ENCODE peak calls at places on chromosomes 13 and 19, in nine cellular contexts. R is uterus, I is A549, Q is GM12878, E is transverse colon, Z is endothelial cell of umbilical vein, P is tibial nerve, F is HCT116, N is NB4. A is an unnamed sample.
A peak's percentile ranks its signal among the peaks of the same experiment; 100 is the strongest.

GRCh38 chr13:63901630-63902029 is 2486.0 kb upstream of the PCDH20 start:
- DNase-seq in Q (no peak), R (no peak), N (no peak), P (no peak), I (no peak), F (no peak), Z (no peak), E (no peak), A (no peak)

GRCh38 chr19:43506629-43507028 is 2.1 kb upstream of the PHLDB3 start:
- DNase-seq in I (no peak), Z (no peak), R (no peak), E (no peak), F (no peak), Q (no peak), P (no peak), N (no peak), A (no peak)

GRCh38 chr19:13006431-13007281 is 11.4 kb downstream of the NFIX start:
- DNase-seq in R (peak; percentile 84), Q (no peak), N (no peak), I (no peak), F (no peak), P (no peak), Z (no peak), E (no peak), A (no peak)

GRCh38 chr19:7507884-7508283 is 8.0 kb upstream of the ZNF358 start:
- DNase-seq in Q (no peak), E (peak; percentile 86), I (peak; percentile 79), F (peak; percentile 90), P (peak; percentile 56), N (peak; percentile 69), Z (peak; percentile 80), R (no peak), A (peak; percentile 96)

GRCh38 chr19:16928916-16929315 is 40.1 kb downstream of the F2RL3 start:
- DNase-seq in I (no peak), N (no peak), Q (no peak), F (no peak), R (no peak), P (no peak), Z (no peak), E (no peak), A (no peak)

GRCh38 chr13:50526771-50527567 is 316.5 kb downstream of the DLEU7 start:
- DNase-seq in E (peak; percentile 13), I (no peak), R (no peak), P (no peak), Z (no peak), Q (no peak), N (no peak), F (no peak), A (no peak)

GRCh38 chr13:28037399-28037798 is 48.9 kb upstream of the URAD start:
- DNase-seq in R (no peak), N (peak; percentile 91), Q (no peak), I (no peak), F (peak; percentile 56), P (no peak), E (no peak), Z (no peak), A (peak; percentile 12)

GRCh38 chr13:71517004-71517403 is 350.0 kb downstream of the DACH1 start:
- DNase-seq in P (no peak), I (no peak), R (no peak), F (peak; percentile 3), E (no peak), Q (no peak), N (no peak), Z (peak; percentile 63), A (no peak)

GRCh38 chr19:45136507-45137178 is 24.1 kb downstream of the NKPD1 start:
- DNase-seq in I (no peak), Z (no peak), N (no peak), E (no peak), Q (no peak), P (no peak), F (no peak), R (no peak), A (no peak)

GRCh38 chr19:34838753-34839431 is 65.9 kb upstream of the ZNF599 start:
- DNase-seq in E (peak; percentile 31), N (peak; percentile 9), R (no peak), F (no peak), Q (no peak), I (no peak), P (no peak), Z (peak; percentile 21), A (no peak)

GRCh38 chr13:41962994-41963393 is 2.1 kb upstream of the VWA8 start:
- DNase-seq in F (no peak), R (no peak), E (no peak), I (no peak), Q (no peak), P (no peak), Z (no peak), N (no peak), A (no peak)

GRCh38 chr19:31639306-31639705 is 290.1 kb upstream of the TSHZ3 start:
- DNase-seq in Q (no peak), E (no peak), F (no peak), Z (no peak), N (peak; percentile 1), R (no peak), I (no peak), P (no peak), A (no peak)

GRCh38 chr19:51440846-51441409 is 17.3 kb downstream of the SIGLEC8 start:
- DNase-seq in N (peak; percentile 62), R (no peak), P (no peak), I (no peak), F (no peak), Q (no peak), Z (no peak), E (no peak), A (no peak)

GRCh38 chr19:39175564-39175963 is 21.2 kb upstream of the NCCRP1 start:
- DNase-seq in Q (no peak), F (no peak), I (no peak), Z (no peak), N (no peak), E (no peak), P (no peak), R (no peak), A (no peak)
- TF ChIP-seq POLR2A in Q (no peak), F (no peak), I (no peak), Z (no peak), N (no peak), E (no peak), P (no peak), R (no peak), A (no peak)

GRCh38 chr13:98432638-98433037 is 144.3 kb downstream of the STK24 start:
- DNase-seq in I (no peak), F (no peak), P (no peak), Q (no peak), R (no peak), Z (no peak), E (no peak), N (no peak), A (no peak)
- TF ChIP-seq POLR2A in I (no peak), F (no peak), P (no peak), Q (no peak), R (no peak), Z (no peak), E (no peak), N (no peak), A (no peak)

GRCh38 chr19:47498561-47498960 is 14.5 kb upstream of the KPTN start:
- DNase-seq in Q (no peak), I (no peak), F (no peak), E (no peak), P (no peak), Z (no peak), N (no peak), R (no peak), A (no peak)

GRCh38 chr19:47499371-47499770 is 15.4 kb upstream of the KPTN start:
- DNase-seq in Z (no peak), Q (no peak), E (no peak), F (no peak), R (no peak), I (no peak), P (no peak), N (no peak), A (no peak)

GRCh38 chr19:47495478-47496372 is 11.7 kb upstream of the KPTN start:
- DNase-seq in Z (no peak), R (no peak), I (no peak), N (no peak), E (no peak), Q (no peak), F (no peak), P (no peak), A (no peak)

GRCh38 chr19:47497821-47498520 is 14.0 kb upstream of the KPTN start:
- DNase-seq in F (no peak), Q (no peak), N (no peak), Z (no peak), P (no peak), I (no peak), R (no peak), E (no peak), A (no peak)

DNA sequence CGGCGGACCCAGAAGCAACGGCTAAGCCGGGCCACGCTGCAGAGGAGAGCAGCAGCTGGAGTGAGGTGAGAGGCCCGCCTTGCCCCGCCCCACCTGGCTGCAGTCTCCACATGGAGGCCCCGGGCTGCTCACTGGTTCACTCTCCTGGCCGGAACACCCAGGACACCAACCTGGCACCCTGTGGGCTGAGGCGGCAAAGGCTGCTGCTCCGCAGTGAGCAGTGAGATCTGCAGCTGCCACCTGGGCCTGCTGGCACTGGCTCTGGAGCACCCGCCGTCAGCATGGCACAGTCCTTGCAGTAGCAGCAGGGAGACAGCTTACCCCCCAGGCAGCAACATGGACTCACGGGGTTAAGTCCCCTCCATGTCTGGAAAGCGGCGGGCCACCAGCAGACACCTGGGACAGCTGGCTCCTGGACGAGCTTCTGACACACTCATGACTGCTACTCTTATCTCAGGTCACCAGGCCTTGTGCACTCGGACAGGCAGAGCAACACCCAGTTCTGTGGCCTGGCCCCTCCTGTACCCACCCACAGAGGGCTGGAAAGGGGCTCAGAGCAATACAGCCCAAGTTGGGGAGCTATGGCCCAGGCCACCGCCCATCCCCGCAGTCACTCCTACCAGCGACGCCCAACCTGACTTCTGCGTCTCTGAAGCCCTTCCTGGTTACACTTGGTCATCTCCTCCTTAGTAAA is 13.2 kb upstream of the KPTN start:
- DNase-seq in E (no peak), P (no peak), F (no peak), R (no peak), I (no peak), Q (no peak), Z (no peak), N (no peak), A (no peak)
- TF ChIP-seq POLR2A in E (no peak), P (no peak), F (no peak), R (no peak), I (no peak), Q (no peak), Z (no peak), N (no peak), A (no peak)

GRCh38 chr13:66860868-66861447 is 369.2 kb downstream of the PCDH9 start:
- DNase-seq in P (no peak), N (no peak), Q (no peak), E (no peak), Z (no peak), F (no peak), I (no peak), R (no peak), A (no peak)

GRCh38 chr13:66855110-66855509 is 375.0 kb downstream of the PCDH9 start:
- DNase-seq in Q (no peak), I (no peak), F (no peak), R (no peak), Z (peak; percentile 44), E (no peak), P (no peak), N (no peak), A (no peak)

GRCh38 chr13:66859934-66860867 is 369.9 kb downstream of the PCDH9 start:
- DNase-seq in Z (peak; percentile 23), I (no peak), R (no peak), F (no peak), Q (no peak), N (no peak), E (no peak), P (no peak), A (no peak)

GRCh38 chr13:66858163-66858562 is 372.0 kb downstream of the PCDH9 start:
- DNase-seq in P (no peak), Z (no peak), I (no peak), R (no peak), Q (no peak), N (no peak), E (no peak), F (no peak), A (no peak)

GRCh38 chr13:66859078-66859477 is 371.1 kb downstream of the PCDH9 start:
- DNase-seq in Z (peak; percentile 26), I (no peak), Q (no peak), E (no peak), N (peak; percentile 28), F (no peak), R (no peak), P (no peak), A (peak; percentile 6)
- TF ChIP-seq POLR2A in Z (no peak), I (no peak), Q (no peak), E (no peak), N (no peak), F (no peak), R (no peak), P (no peak), A (no peak)